ENCODE peak calls at places on chromosomes 5 and 9, in six cellular contexts. L is transverse colon, X is A549, M is ovary, I is breast epithelium, B is tibial nerve. C is an unnamed sample.

GRCh38 chr5:175344331-175345200 is 99.4 kb downstream of the DRD1 start:
- DNase-seq in L (no peak), X (peak), M (no peak), I (peak), B (no peak), C (no peak)

GRCh38 chr9:70466976-70467551 is 52.6 kb upstream of the KLF9 start:
- DNase-seq in L (no peak), X (no peak), M (no peak), I (no peak), B (no peak), C (no peak)

GRCh38 chr9:34654317-34655083 is 2.5 kb downstream of the IL11RA start:
- DNase-seq in L (peak), X (no peak), M (peak), I (peak), B (no peak), C (peak)

GRCh38 chr9:114484215-114484853 is 20.9 kb downstream of the WHRN start:
- DNase-seq in L (no peak), X (no peak), M (no peak), I (no peak), B (no peak), C (no peak)

GRCh38 chr9:128992995-128993394 is 35.1 kb downstream of the SH3GLB2 start:
- DNase-seq in L (no peak), X (no peak), M (no peak), I (no peak), B (no peak), C (no peak)

GRCh38 chr5:117973785-117974184 is 1014.6 kb downstream of the DTWD2 start:
- DNase-seq in L (no peak), X (no peak), M (no peak), I (no peak), B (no peak), C (no peak)

GRCh38 chr9:109253241-109253636 is 67.6 kb downstream of the EPB41L4B start:
- DNase-seq in L (no peak), X (no peak), M (no peak), I (no peak), B (no peak), C (no peak)

GRCh38 chr5:33297760-33298216 is 143.0 kb upstream of the TARS1 start:
- DNase-seq in L (no peak), X (no peak), M (no peak), I (no peak), B (no peak), C (no peak)

GRCh38 chr9:79940919-79941318 is 369.2 kb downstream of the TLE4 start:
- DNase-seq in L (no peak), X (no peak), M (no peak), I (no peak), B (no peak), C (no peak)

GRCh38 chr5:111774525-111774924 is 17.5 kb upstream of the NREP start:
- DNase-seq in L (peak), X (no peak), M (no peak), I (peak), B (no peak), C (peak)

GRCh38 chr5:112921031-112921832 is 795 bp downstream of the REEP5 start:
- DNase-seq in L (peak), X (peak), M (peak), I (peak), B (peak), C (peak)

GRCh38 chr5:113434889-113435288 is at the start of gene TSSK1B:
- DNase-seq in L (no peak), X (no peak), M (no peak), I (no peak), B (no peak), C (no peak)

GRCh38 chr5:1003296-1003937 is 5.2 kb upstream of the NKD2 start:
- DNase-seq in L (peak), X (no peak), M (peak), I (peak), B (peak), C (peak)

GRCh38 chr5:65766159-65766558 is 44.2 kb downstream of the NLN start:
- DNase-seq in L (no peak), X (no peak), M (no peak), I (no peak), B (no peak), C (no peak)

GRCh38 chr9:101527066-101527465 is 6.6 kb upstream of the RNF20 start:
- DNase-seq in L (no peak), X (no peak), M (no peak), I (no peak), B (no peak), C (no peak)

GRCh38 chr5:61704289-61704688 is 372.2 kb downstream of the ZSWIM6 start:
- DNase-seq in L (no peak), X (no peak), M (no peak), I (no peak), B (no peak), C (no peak)

GRCh38 chr9:114497220-114497619 is 8.1 kb downstream of the WHRN start:
- DNase-seq in L (no peak), X (no peak), M (no peak), I (no peak), B (no peak), C (no peak)

GRCh38 chr9:20463823-20464222 is 158.5 kb downstream of the MLLT3 start:
- DNase-seq in L (no peak), X (no peak), M (no peak), I (no peak), B (no peak), C (no peak)

DNA sequence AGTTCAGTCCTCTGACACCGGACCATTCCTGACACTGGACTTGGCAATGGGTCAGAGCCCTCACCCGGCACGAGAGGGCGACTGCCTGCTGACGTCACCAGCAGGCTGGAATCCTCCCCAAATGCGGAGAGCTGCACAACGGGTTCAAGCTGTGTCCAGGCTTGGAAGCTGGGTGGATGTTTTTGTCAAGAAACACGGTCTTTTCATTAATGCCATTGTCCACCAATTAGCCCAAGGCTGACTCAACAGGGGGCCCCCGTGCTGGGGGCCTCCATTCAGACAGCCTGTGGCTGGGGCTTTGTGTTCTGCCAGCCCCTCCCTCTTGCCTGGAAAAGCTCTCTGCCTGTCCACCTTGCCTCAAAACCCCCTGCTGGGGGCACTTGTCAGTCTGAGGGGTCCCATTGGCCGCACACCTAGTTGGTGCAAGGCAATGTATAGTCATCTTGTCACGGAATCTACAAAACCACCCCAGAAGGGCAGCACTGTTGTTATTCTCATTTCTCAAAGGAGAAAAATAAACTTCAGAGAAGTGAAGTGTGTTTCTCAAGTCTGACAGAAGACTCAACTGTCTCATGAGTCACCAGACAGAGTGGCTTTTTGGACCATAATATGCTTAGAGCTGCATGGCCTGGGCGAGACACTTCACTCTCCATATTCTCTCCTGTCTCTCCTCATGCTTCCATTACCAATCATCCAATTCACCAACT is 24.6 kb downstream of the NDUFA8 start:
- DNase-seq in L (no peak), X (no peak), M (no peak), I (no peak), B (no peak), C (no peak)
- TF ChIP-seq CTCF in L (no peak), X (no peak), M (no peak), I (no peak), B (no peak), C (no peak)

GRCh38 chr5:150293091-150293941 is 3.7 kb upstream of the CAMK2A start:
- DNase-seq in L (no peak), X (no peak), M (no peak), I (no peak), B (no peak), C (no peak)

GRCh38 chr5:150288361-150288760 is 1.2 kb downstream of the CAMK2A start:
- DNase-seq in L (no peak), X (no peak), M (no peak), I (no peak), B (no peak), C (no peak)

GRCh38 chr5:150291388-150292385 is 2.1 kb upstream of the CAMK2A start:
- DNase-seq in L (no peak), X (no peak), M (no peak), I (no peak), B (no peak), C (no peak)

GRCh38 chr5:150286820-150287219 is 2.8 kb downstream of the CAMK2A start:
- DNase-seq in L (no peak), X (peak), M (no peak), I (no peak), B (no peak), C (no peak)

DNA sequence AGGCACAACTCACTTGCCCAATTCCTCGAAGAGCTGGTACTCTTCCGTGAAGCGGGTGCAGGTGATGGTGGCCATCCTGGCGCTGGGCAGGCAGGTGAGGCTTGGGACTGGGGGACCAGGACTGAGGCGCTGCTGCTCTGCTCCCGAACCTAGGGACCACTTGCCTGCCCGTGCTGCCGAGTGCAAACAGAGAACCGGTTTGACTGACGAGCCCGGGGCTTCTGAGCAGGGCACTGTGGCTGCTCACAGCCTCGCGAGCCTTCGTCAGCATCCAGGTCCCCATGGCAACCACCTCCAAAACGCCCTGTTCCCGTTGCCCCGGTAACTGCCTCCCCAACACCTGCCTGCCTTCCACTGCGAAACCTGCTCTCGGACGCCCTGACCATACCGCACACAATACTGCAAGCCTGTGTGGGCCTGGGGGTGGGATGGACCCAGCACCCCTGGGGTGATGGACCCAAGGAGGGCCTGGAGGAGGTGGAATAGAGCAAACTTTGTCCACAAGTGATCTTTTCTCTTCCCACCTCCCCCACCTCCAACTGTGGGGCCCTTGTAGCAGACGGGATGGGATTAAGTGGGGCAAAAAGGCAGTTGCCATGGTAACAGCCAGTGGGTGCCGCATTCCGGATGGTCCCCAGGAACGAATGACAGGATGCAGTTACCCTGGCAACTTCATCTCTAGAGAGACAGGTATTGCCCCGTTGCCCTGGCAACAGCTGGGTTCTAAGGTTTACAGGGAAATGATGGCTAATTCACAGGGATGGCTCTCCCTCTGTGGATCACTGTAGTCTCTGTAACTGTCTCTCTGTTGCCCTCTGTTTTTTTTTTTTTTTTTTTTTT is at the start of gene CAMK2A:
- DNase-seq in L (no peak), X (no peak), M (no peak), I (no peak), B (no peak), C (no peak)
- TF ChIP-seq POLR2A in L (no peak), X (no peak), M (no peak), I (no peak), B (no peak), C (no peak)

GRCh38 chr5:160420331-160420610 is 1.4 kb upstream of the PTTG1 start:
- DNase-seq in L (no peak), X (no peak), M (no peak), I (no peak), B (no peak), C (no peak)
- H3K27ac ChIP-seq in L (peak), X (peak), M (no peak), I (no peak), B (peak), C (no peak)

DNA sequence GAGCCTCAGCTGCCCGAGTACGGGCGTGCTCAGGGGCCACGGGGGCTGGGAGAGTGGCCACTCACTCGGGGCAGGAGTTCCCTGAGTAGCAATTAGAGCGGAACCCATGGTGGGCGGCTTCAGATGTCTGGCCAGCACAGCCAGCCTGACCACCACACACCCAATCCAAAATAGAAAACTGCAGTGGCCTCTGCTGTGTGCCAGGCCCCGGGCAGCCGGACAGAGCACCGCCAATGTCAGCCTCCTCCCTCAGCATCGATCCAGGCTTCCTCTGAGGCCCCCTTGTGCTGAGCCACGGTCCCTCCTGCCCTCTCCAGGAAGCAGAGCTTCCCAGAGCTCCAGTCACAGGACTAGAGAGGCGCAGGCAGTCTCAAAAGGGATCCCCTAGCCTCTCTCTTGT is 2.7 kb downstream of the ADAMTS2 start:
- DNase-seq in L (no peak), X (no peak), M (no peak), I (no peak), B (no peak), C (no peak)
- TF ChIP-seq CTCF in L (no peak), X (no peak), M (no peak), I (no peak), B (no peak), C (no peak)

C was measured in body of pancreas.